ENCODE peak calls at places on chromosomes 7 and 10, in five cellular contexts. One of them, this sample, is unnamed.

GRCh38 chr10:325282-325681 is 190.0 kb downstream of the ZMYND11 start:
- DNase-seq in Jurkat, Clone E6-1: no peak
- DNase-seq in right cardiac atrium: no peak
- DNase-seq in choroid plexus epithelial cell: no peak
- DNase-seq in myocyte: no peak
- DNase-seq in this sample: no peak

GRCh38 chr7:141930211-141930610 is 14.0 kb downstream of the OR9A4 start:
- DNase-seq in Jurkat, Clone E6-1: no peak
- DNase-seq in right cardiac atrium: no peak
- DNase-seq in choroid plexus epithelial cell: no peak
- DNase-seq in myocyte: no peak
- DNase-seq in this sample: no peak

GRCh38 chr10:30645340-30645827 is 15.8 kb upstream of the LYZL2 start:
- DNase-seq in Jurkat, Clone E6-1: peak
- DNase-seq in right cardiac atrium: peak
- DNase-seq in choroid plexus epithelial cell: peak
- DNase-seq in myocyte: peak
- DNase-seq in this sample: no peak

GRCh38 chr7:22876986-22877729 is 54.5 kb upstream of the TOMM7 start:
- DNase-seq in Jurkat, Clone E6-1: no peak
- DNase-seq in right cardiac atrium: no peak
- DNase-seq in choroid plexus epithelial cell: no peak
- DNase-seq in myocyte: peak
- DNase-seq in this sample: peak

GRCh38 chr10:61903991-61904350 is 2.5 kb downstream of the ARID5B start:
- DNase-seq in Jurkat, Clone E6-1: no peak
- DNase-seq in right cardiac atrium: no peak
- DNase-seq in choroid plexus epithelial cell: no peak
- DNase-seq in myocyte: no peak
- DNase-seq in this sample: no peak

GRCh38 chr7:77335581-77335980 is 80.6 kb downstream of the GSAP start:
- DNase-seq in Jurkat, Clone E6-1: no peak
- DNase-seq in right cardiac atrium: no peak
- DNase-seq in choroid plexus epithelial cell: no peak
- DNase-seq in myocyte: no peak
- DNase-seq in this sample: no peak

GRCh38 chr7:157020514-157021070 is 10.1 kb upstream of the MNX1 start:
- DNase-seq in Jurkat, Clone E6-1: no peak
- DNase-seq in right cardiac atrium: no peak
- DNase-seq in choroid plexus epithelial cell: no peak
- DNase-seq in myocyte: no peak
- DNase-seq in this sample: no peak

GRCh38 chr7:55065511-55066229 is 46.9 kb downstream of the EGFR start:
- DNase-seq in Jurkat, Clone E6-1: no peak
- DNase-seq in right cardiac atrium: peak
- DNase-seq in choroid plexus epithelial cell: peak
- DNase-seq in myocyte: peak
- DNase-seq in this sample: peak

GRCh38 chr10:104209575-104210198 is 22.5 kb downstream of the CFAP43 start:
- DNase-seq in Jurkat, Clone E6-1: peak
- DNase-seq in right cardiac atrium: no peak
- DNase-seq in choroid plexus epithelial cell: peak
- DNase-seq in myocyte: peak
- DNase-seq in this sample: peak

GRCh38 chr10:13439771-13440708 is 88.8 kb downstream of the BEND7 start:
- DNase-seq in Jurkat, Clone E6-1: no peak
- DNase-seq in right cardiac atrium: peak
- DNase-seq in choroid plexus epithelial cell: peak
- DNase-seq in myocyte: peak
- DNase-seq in this sample: peak

GRCh38 chr10:279232-279631 is 144.0 kb downstream of the ZMYND11 start:
- DNase-seq in Jurkat, Clone E6-1: no peak
- DNase-seq in right cardiac atrium: no peak
- DNase-seq in choroid plexus epithelial cell: no peak
- DNase-seq in myocyte: no peak
- DNase-seq in this sample: no peak

GRCh38 chr10:89262331-89263020 is 10.9 kb upstream of the LIPA start:
- DNase-seq in Jurkat, Clone E6-1: no peak
- DNase-seq in right cardiac atrium: no peak
- DNase-seq in choroid plexus epithelial cell: no peak
- DNase-seq in myocyte: no peak
- DNase-seq in this sample: no peak

This sample was measured in SJCRH30.